ENCODE peak calls at places on chromosomes 3 and 15, in seven cellular contexts. J is H7, F is T-cell, L is AML-193, U is globus pallidus, T is GM23338, Q is fibroblast of mammary gland. N is an unnamed sample.
A peak's percentile ranks its signal among the peaks of the same experiment; 100 is the strongest.

GRCh38 chr3:54046677-54047214 is 75.6 kb upstream of the CACNA2D3 start:
- DNase-seq in J (no peak), F (no peak), L (no peak), U (no peak), T (no peak), Q (peak; percentile 37), N (no peak)

GRCh38 chr3:49930922-49931321 is 1.3 kb upstream of the MON1A start:
- DNase-seq in J (peak; percentile 85), F (no peak), L (no peak), U (no peak), T (peak; percentile 94), Q (no peak), N (peak; percentile 81)

GRCh38 chr15:41983621-41984571 is 11.5 kb upstream of the EHD4 start:
- DNase-seq in J (no peak), F (no peak), L (no peak), U (no peak), T (no peak), Q (no peak), N (no peak)

GRCh38 chr15:39498642-39499041 is 82.2 kb upstream of the THBS1 start:
- DNase-seq in J (no peak), F (no peak), L (no peak), U (no peak), T (no peak), Q (no peak), N (no peak)

GRCh38 chr3:49513494-49514179 is 40.6 kb upstream of the BSN start:
- DNase-seq in J (no peak), F (no peak), L (no peak), U (no peak), T (no peak), Q (no peak), N (no peak)

GRCh38 chr15:71542836-71543235 is 267.5 kb upstream of the NR2E3 start:
- DNase-seq in J (no peak), F (no peak), L (no peak), U (no peak), T (no peak), Q (peak; percentile 33), N (no peak)

GRCh38 chr3:52811452-52812011 is 16.9 kb downstream of the ITIH3 start:
- DNase-seq in J (no peak), F (no peak), L (no peak), U (no peak), T (no peak), Q (no peak), N (no peak)

GRCh38 chr3:55662683-55663082 is 175.6 kb upstream of the WNT5A start:
- DNase-seq in J (no peak), F (no peak), L (no peak), U (no peak), T (no peak), Q (peak; percentile 53), N (no peak)

GRCh38 chr3:42025388-42026138 is 63.7 kb upstream of the ULK4 start:
- DNase-seq in J (peak; percentile 67), F (no peak), L (peak; percentile 70), U (peak; percentile 92), T (peak; percentile 96), Q (peak; percentile 98), N (peak; percentile 95)

N was measured in ELF-1.